ENCODE peak calls at places on chromosomes 13 and 19, in seven cellular contexts. G is stimulated activated naive CD8-positive, alpha-beta T cell treated with anti-CD3 and anti-CD28 coated beads, Interleukin-15, Interleukin-2, amounts not matched to agents 100 U/mL and 50 U/mL, for 24 hours; M is GDM1; N is Kasumi-1; H is stimulated activated CD4-positive, alpha-beta T cell treated with anti-CD3 and anti-CD28 coated beads, TNF-alpha, amount 100 ng/mL, for 48 hours; W is neural crest cell; Y is fibroblast of pulmonary artery. Q is an unnamed sample.
A peak's percentile ranks its signal among the peaks of the same experiment; 100 is the strongest.

GRCh38 chr13:75250526-75251183 is 231.3 kb downstream of the TBC1D4 start:
- DNase-seq in G (no peak), M (no peak), N (no peak), H (no peak), W (no peak), Y (peak; percentile 79), Q (no peak)

GRCh38 chr19:7153008-7153407 is 83.5 kb downstream of the ZNF557 start:
- DNase-seq in G (no peak), M (no peak), N (no peak), H (no peak), W (no peak), Y (no peak), Q (no peak)

GRCh38 chr19:4012092-4012974 is 4.8 kb downstream of the PIAS4 start:
- DNase-seq in G (no peak), M (no peak), N (no peak), H (no peak), W (no peak), Y (no peak), Q (no peak)

GRCh38 chr19:8657869-8658268 is 27.4 kb downstream of the NFILZ start:
- DNase-seq in G (no peak), M (no peak), N (no peak), H (no peak), W (no peak), Y (no peak), Q (no peak)

GRCh38 chr19:1206063-1206732 is 620 bp downstream of the STK11 start:
- DNase-seq in G (peak; percentile 19), M (no peak), N (no peak), H (no peak), W (no peak), Y (no peak), Q (no peak)

GRCh38 chr19:18233224-18233825 is 7.1 kb upstream of the PDE4C start:
- DNase-seq in G (peak; percentile 67), M (peak; percentile 32), N (peak; percentile 54), H (peak; percentile 37), W (peak; percentile 77), Y (peak; percentile 54), Q (no peak)

GRCh38 chr19:44943801-44944249 is 1.8 kb downstream of the APOC4 start:
- DNase-seq in G (no peak), M (peak; percentile 38), N (peak; percentile 58), H (no peak), W (no peak), Y (no peak), Q (no peak)

GRCh38 chr13:39916330-39916729 is 260.9 kb downstream of the COG6 start:
- DNase-seq in G (no peak), M (no peak), N (no peak), H (no peak), W (no peak), Y (peak; percentile 53), Q (no peak)

GRCh38 chr13:44306401-44307192 is 67.0 kb upstream of the SERP2 start:
- DNase-seq in G (no peak), M (no peak), N (no peak), H (no peak), W (peak; percentile 30), Y (peak; percentile 99), Q (no peak)

Q was measured in anterior cingulate cortex.